ENCODE peak calls at places on chromosomes 16 and 17, in six cellular contexts. One of them, this sample, is unnamed.

GRCh38 chr17:48997827-48998556 is 807 bp downstream of the IGF2BP1 start:
- DNase-seq in Daoy: peak
- DNase-seq in GM12891: no peak
- DNase-seq in anterior cingulate cortex: no peak
- DNase-seq in NCI-H1048: no peak
- DNase-seq in naive thymus-derived CD8-positive, alpha-beta T cell: no peak
- DNase-seq in this sample: no peak

GRCh38 chr17:81553018-81553615 is 964 bp upstream of the FAAP100 start:
- DNase-seq in Daoy: peak
- DNase-seq in GM12891: peak
- DNase-seq in anterior cingulate cortex: peak
- DNase-seq in NCI-H1048: no peak
- DNase-seq in naive thymus-derived CD8-positive, alpha-beta T cell: peak
- DNase-seq in this sample: peak

GRCh38 chr16:26885674-26886073 is 181.1 kb upstream of the C16orf82 start:
- DNase-seq in Daoy: no peak
- DNase-seq in GM12891: no peak
- DNase-seq in anterior cingulate cortex: no peak
- DNase-seq in NCI-H1048: no peak
- DNase-seq in naive thymus-derived CD8-positive, alpha-beta T cell: no peak
- DNase-seq in this sample: no peak

GRCh38 chr17:74369221-74369620 is 1.9 kb downstream of the GPR142 start:
- DNase-seq in Daoy: peak
- DNase-seq in GM12891: peak
- DNase-seq in anterior cingulate cortex: no peak
- DNase-seq in NCI-H1048: no peak
- DNase-seq in naive thymus-derived CD8-positive, alpha-beta T cell: peak
- DNase-seq in this sample: peak

GRCh38 chr17:21356537-21357127 is 19.5 kb upstream of the KCNJ12 start:
- DNase-seq in Daoy: no peak
- DNase-seq in GM12891: no peak
- DNase-seq in anterior cingulate cortex: no peak
- DNase-seq in NCI-H1048: no peak
- DNase-seq in naive thymus-derived CD8-positive, alpha-beta T cell: no peak
- DNase-seq in this sample: no peak

GRCh38 chr16:65375651-65376050 is 253.8 kb upstream of the CDH11 start:
- DNase-seq in Daoy: peak
- DNase-seq in GM12891: no peak
- DNase-seq in anterior cingulate cortex: no peak
- DNase-seq in NCI-H1048: no peak
- DNase-seq in naive thymus-derived CD8-positive, alpha-beta T cell: no peak
- DNase-seq in this sample: no peak

GRCh38 chr17:31610301-31610910 is 218.9 kb downstream of the RAB11FIP4 start:
- DNase-seq in Daoy: no peak
- DNase-seq in GM12891: no peak
- DNase-seq in anterior cingulate cortex: no peak
- DNase-seq in NCI-H1048: no peak
- DNase-seq in naive thymus-derived CD8-positive, alpha-beta T cell: no peak
- DNase-seq in this sample: no peak

GRCh38 chr17:42428141-42428944 is 5.3 kb upstream of the CAVIN1 start:
- DNase-seq in Daoy: peak
- DNase-seq in GM12891: no peak
- DNase-seq in anterior cingulate cortex: no peak
- DNase-seq in NCI-H1048: no peak
- DNase-seq in naive thymus-derived CD8-positive, alpha-beta T cell: no peak
- DNase-seq in this sample: peak

GRCh38 chr17:76755285-76755684 is 17.4 kb downstream of the MFSD11 start:
- DNase-seq in Daoy: no peak
- DNase-seq in GM12891: no peak
- DNase-seq in anterior cingulate cortex: no peak
- DNase-seq in NCI-H1048: no peak
- DNase-seq in naive thymus-derived CD8-positive, alpha-beta T cell: no peak
- DNase-seq in this sample: no peak

GRCh38 chr17:68318103-68318991 is 27.1 kb downstream of the ARSG start:
- DNase-seq in Daoy: peak
- DNase-seq in GM12891: no peak
- DNase-seq in anterior cingulate cortex: no peak
- DNase-seq in NCI-H1048: no peak
- DNase-seq in naive thymus-derived CD8-positive, alpha-beta T cell: no peak
- DNase-seq in this sample: no peak

GRCh38 chr16:85389679-85390470 is 223.2 kb upstream of the GSE1 start:
- DNase-seq in Daoy: no peak
- DNase-seq in GM12891: no peak
- DNase-seq in anterior cingulate cortex: no peak
- DNase-seq in NCI-H1048: no peak
- DNase-seq in naive thymus-derived CD8-positive, alpha-beta T cell: no peak
- DNase-seq in this sample: no peak

GRCh38 chr17:73719588-73720071 is 75.4 kb upstream of the SDK2 start:
- DNase-seq in Daoy: no peak
- DNase-seq in GM12891: no peak
- DNase-seq in anterior cingulate cortex: peak
- DNase-seq in NCI-H1048: no peak
- DNase-seq in naive thymus-derived CD8-positive, alpha-beta T cell: no peak
- DNase-seq in this sample: no peak

GRCh38 chr17:10172241-10172741 is 26.1 kb downstream of the GAS7 start:
- DNase-seq in Daoy: peak
- DNase-seq in GM12891: no peak
- DNase-seq in anterior cingulate cortex: no peak
- DNase-seq in NCI-H1048: no peak
- DNase-seq in naive thymus-derived CD8-positive, alpha-beta T cell: no peak
- DNase-seq in this sample: no peak

GRCh38 chr17:47301161-47301560 is 22.6 kb upstream of the EFCAB13 start:
- DNase-seq in Daoy: no peak
- DNase-seq in GM12891: no peak
- DNase-seq in anterior cingulate cortex: no peak
- DNase-seq in NCI-H1048: no peak
- DNase-seq in naive thymus-derived CD8-positive, alpha-beta T cell: no peak
- DNase-seq in this sample: no peak

GRCh38 chr17:63314766-63315165 is 131.3 kb downstream of the CYB561 start:
- DNase-seq in Daoy: no peak
- DNase-seq in GM12891: no peak
- DNase-seq in anterior cingulate cortex: no peak
- DNase-seq in NCI-H1048: no peak
- DNase-seq in naive thymus-derived CD8-positive, alpha-beta T cell: no peak
- DNase-seq in this sample: no peak

GRCh38 chr16:11082860-11083388 is 138.6 kb downstream of the CLEC16A start:
- DNase-seq in Daoy: no peak
- DNase-seq in GM12891: no peak
- DNase-seq in anterior cingulate cortex: no peak
- DNase-seq in NCI-H1048: no peak
- DNase-seq in naive thymus-derived CD8-positive, alpha-beta T cell: no peak
- DNase-seq in this sample: no peak

GRCh38 chr17:897970-898619 is 81.5 kb downstream of the NXN start:
- DNase-seq in Daoy: no peak
- DNase-seq in GM12891: no peak
- DNase-seq in anterior cingulate cortex: no peak
- DNase-seq in NCI-H1048: no peak
- DNase-seq in naive thymus-derived CD8-positive, alpha-beta T cell: no peak
- DNase-seq in this sample: no peak

GRCh38 chr16:21101631-21102420 is 48.8 kb downstream of the DNAH3 start:
- DNase-seq in Daoy: peak
- DNase-seq in GM12891: no peak
- DNase-seq in anterior cingulate cortex: no peak
- DNase-seq in NCI-H1048: no peak
- DNase-seq in naive thymus-derived CD8-positive, alpha-beta T cell: no peak
- DNase-seq in this sample: no peak

GRCh38 chr16:50731130-50731988 is 10.5 kb upstream of the CYLD start:
- DNase-seq in Daoy: no peak
- DNase-seq in GM12891: no peak
- DNase-seq in anterior cingulate cortex: no peak
- DNase-seq in NCI-H1048: no peak
- DNase-seq in naive thymus-derived CD8-positive, alpha-beta T cell: no peak
- DNase-seq in this sample: no peak

GRCh38 chr16:66516172-66516807 is 33.6 kb downstream of the TK2 start:
- DNase-seq in Daoy: no peak
- DNase-seq in GM12891: no peak
- DNase-seq in anterior cingulate cortex: no peak
- DNase-seq in NCI-H1048: no peak
- DNase-seq in naive thymus-derived CD8-positive, alpha-beta T cell: no peak
- DNase-seq in this sample: no peak

GRCh38 chr17:82603981-82604448 is 44.2 kb downstream of the WDR45B start:
- DNase-seq in Daoy: no peak
- DNase-seq in GM12891: no peak
- DNase-seq in anterior cingulate cortex: no peak
- DNase-seq in NCI-H1048: no peak
- DNase-seq in naive thymus-derived CD8-positive, alpha-beta T cell: no peak
- DNase-seq in this sample: no peak

GRCh38 chr16:54231336-54231735 is 55.3 kb downstream of the IRX3 start:
- DNase-seq in Daoy: no peak
- DNase-seq in GM12891: no peak
- DNase-seq in anterior cingulate cortex: no peak
- DNase-seq in NCI-H1048: no peak
- DNase-seq in naive thymus-derived CD8-positive, alpha-beta T cell: no peak
- DNase-seq in this sample: no peak

GRCh38 chr17:72104164-72104862 is 16.5 kb upstream of the SOX9 start:
- DNase-seq in Daoy: no peak
- DNase-seq in GM12891: no peak
- DNase-seq in anterior cingulate cortex: no peak
- DNase-seq in NCI-H1048: no peak
- DNase-seq in naive thymus-derived CD8-positive, alpha-beta T cell: no peak
- DNase-seq in this sample: no peak

GRCh38 chr16:3243882-3244281 is 8.9 kb upstream of the ZNF200 start:
- DNase-seq in Daoy: peak
- DNase-seq in GM12891: no peak
- DNase-seq in anterior cingulate cortex: no peak
- DNase-seq in NCI-H1048: no peak
- DNase-seq in naive thymus-derived CD8-positive, alpha-beta T cell: no peak
- DNase-seq in this sample: no peak

GRCh38 chr17:21125862-21126261 is 902 bp upstream of the DHRS7B start:
- DNase-seq in Daoy: no peak
- DNase-seq in GM12891: no peak
- DNase-seq in anterior cingulate cortex: no peak
- DNase-seq in NCI-H1048: no peak
- DNase-seq in naive thymus-derived CD8-positive, alpha-beta T cell: peak
- DNase-seq in this sample: peak

GRCh38 chr16:17312100-17312732 is 158.5 kb downstream of the XYLT1 start:
- DNase-seq in Daoy: peak
- DNase-seq in GM12891: no peak
- DNase-seq in anterior cingulate cortex: no peak
- DNase-seq in NCI-H1048: no peak
- DNase-seq in naive thymus-derived CD8-positive, alpha-beta T cell: no peak
- DNase-seq in this sample: no peak

GRCh38 chr16:57950382-57950781 is 20.5 kb downstream of the CNGB1 start:
- DNase-seq in Daoy: peak
- DNase-seq in GM12891: no peak
- DNase-seq in anterior cingulate cortex: no peak
- DNase-seq in NCI-H1048: no peak
- DNase-seq in naive thymus-derived CD8-positive, alpha-beta T cell: no peak
- DNase-seq in this sample: no peak

GRCh38 chr16:52553322-52553721 is 6.4 kb upstream of the TOX3 start:
- DNase-seq in Daoy: no peak
- DNase-seq in GM12891: no peak
- DNase-seq in anterior cingulate cortex: no peak
- DNase-seq in NCI-H1048: no peak
- DNase-seq in naive thymus-derived CD8-positive, alpha-beta T cell: no peak
- DNase-seq in this sample: no peak

GRCh38 chr17:57707892-57708291 is 37.2 kb downstream of the CCDC182 start:
- DNase-seq in Daoy: no peak
- DNase-seq in GM12891: no peak
- DNase-seq in anterior cingulate cortex: peak
- DNase-seq in NCI-H1048: no peak
- DNase-seq in naive thymus-derived CD8-positive, alpha-beta T cell: no peak
- DNase-seq in this sample: no peak

GRCh38 chr17:50272246-50272645 is 2.0 kb upstream of the TMEM92 start:
- DNase-seq in Daoy: no peak
- DNase-seq in GM12891: no peak
- DNase-seq in anterior cingulate cortex: no peak
- DNase-seq in NCI-H1048: no peak
- DNase-seq in naive thymus-derived CD8-positive, alpha-beta T cell: no peak
- DNase-seq in this sample: no peak

GRCh38 chr16:48279199-48279598 is 31.9 kb upstream of the ABCC11 start:
- DNase-seq in Daoy: no peak
- DNase-seq in GM12891: no peak
- DNase-seq in anterior cingulate cortex: no peak
- DNase-seq in NCI-H1048: no peak
- DNase-seq in naive thymus-derived CD8-positive, alpha-beta T cell: no peak
- DNase-seq in this sample: no peak

GRCh38 chr17:50180066-50180465 is 14.3 kb downstream of the SGCA start:
- DNase-seq in Daoy: no peak
- DNase-seq in GM12891: no peak
- DNase-seq in anterior cingulate cortex: no peak
- DNase-seq in NCI-H1048: no peak
- DNase-seq in naive thymus-derived CD8-positive, alpha-beta T cell: no peak
- DNase-seq in this sample: no peak

GRCh38 chr16:57213462-57213861 is 27.3 kb downstream of the RSPRY1 start:
- DNase-seq in Daoy: no peak
- DNase-seq in GM12891: no peak
- DNase-seq in anterior cingulate cortex: no peak
- DNase-seq in NCI-H1048: no peak
- DNase-seq in naive thymus-derived CD8-positive, alpha-beta T cell: no peak
- DNase-seq in this sample: no peak

GRCh38 chr17:79038545-79039135 is 14.7 kb downstream of the C1QTNF1 start:
- DNase-seq in Daoy: peak
- DNase-seq in GM12891: no peak
- DNase-seq in anterior cingulate cortex: no peak
- DNase-seq in NCI-H1048: no peak
- DNase-seq in naive thymus-derived CD8-positive, alpha-beta T cell: no peak
- DNase-seq in this sample: no peak

GRCh38 chr16:66551362-66551761 is 1.0 kb upstream of the CKLF start:
- DNase-seq in Daoy: peak
- DNase-seq in GM12891: peak
- DNase-seq in anterior cingulate cortex: no peak
- DNase-seq in NCI-H1048: no peak
- DNase-seq in naive thymus-derived CD8-positive, alpha-beta T cell: peak
- DNase-seq in this sample: peak

GRCh38 chr17:67959510-67959909 is 36.8 kb downstream of the C17orf58 start:
- DNase-seq in Daoy: no peak
- DNase-seq in GM12891: no peak
- DNase-seq in anterior cingulate cortex: no peak
- DNase-seq in NCI-H1048: no peak
- DNase-seq in naive thymus-derived CD8-positive, alpha-beta T cell: no peak
- DNase-seq in this sample: no peak

GRCh38 chr16:89863741-89864391 is 9.5 kb upstream of the TCF25 start:
- DNase-seq in Daoy: no peak
- DNase-seq in GM12891: no peak
- DNase-seq in anterior cingulate cortex: no peak
- DNase-seq in NCI-H1048: no peak
- DNase-seq in naive thymus-derived CD8-positive, alpha-beta T cell: no peak
- DNase-seq in this sample: peak

GRCh38 chr16:23670137-23670776 is 8.4 kb upstream of the PLK1 start:
- DNase-seq in Daoy: peak
- DNase-seq in GM12891: no peak
- DNase-seq in anterior cingulate cortex: no peak
- DNase-seq in NCI-H1048: no peak
- DNase-seq in naive thymus-derived CD8-positive, alpha-beta T cell: no peak
- DNase-seq in this sample: no peak

GRCh38 chr16:2803545-2804195 is 5.4 kb downstream of the PRSS41 start:
- DNase-seq in Daoy: no peak
- DNase-seq in GM12891: no peak
- DNase-seq in anterior cingulate cortex: no peak
- DNase-seq in NCI-H1048: no peak
- DNase-seq in naive thymus-derived CD8-positive, alpha-beta T cell: no peak
- DNase-seq in this sample: no peak